ENCODE peak calls at places on chromosomes 2 and 18, in six cellular contexts. Z is Panc1, M is A549, L is GM23338, E is K562, H is HepG2. D is an unnamed sample.

GRCh38 chr2:27638023-27638637 is 9.3 kb downstream of the GPN1 start:
- DNase-seq in L (no peak), Z (no peak), E (no peak), M (no peak), H (no peak), D (no peak)

GRCh38 chr18:5890606-5891360 is 4.5 kb downstream of the TMEM200C start:
- DNase-seq in E (no peak), Z (no peak), H (peak), L (peak), M (peak), D (no peak)

GRCh38 chr2:36410681-36411080 is 55.1 kb downstream of the CRIM1 start:
- DNase-seq in E (no peak), L (no peak), H (no peak), Z (no peak), M (no peak), D (no peak)

GRCh38 chr2:226835420-226835795 is 446 bp upstream of the RHBDD1 start:
- DNase-seq in E (peak), M (no peak), L (peak), H (no peak), Z (peak), D (no peak)

GRCh38 chr2:173568054-173568453 is 213.4 kb downstream of the CDCA7 start:
- DNase-seq in L (peak), E (peak), M (peak), Z (no peak), H (peak), D (peak)

GRCh38 chr2:31080361-31080760 is 57.9 kb downstream of the GALNT14 start:
- DNase-seq in L (no peak), M (no peak), Z (no peak), E (no peak), H (no peak), D (no peak)

GRCh38 chr2:191635333-191636234 is 42.4 kb upstream of the NABP1 start:
- DNase-seq in M (no peak), L (no peak), E (no peak), Z (no peak), H (peak), D (no peak)

GRCh38 chr2:215950009-215950408 is 63.3 kb downstream of the MREG start:
- DNase-seq in Z (no peak), E (peak), M (peak), H (peak), L (peak), D (no peak)

GRCh38 chr2:233463586-233463985 is 103.0 kb downstream of the USP40 start:
- DNase-seq in Z (no peak), H (no peak), E (no peak), L (no peak), M (no peak), D (no peak)

GRCh38 chr18:38961880-38962279 is 1396.3 kb upstream of the CELF4 start:
- DNase-seq in L (peak), Z (no peak), M (no peak), H (no peak), E (no peak), D (no peak)

GRCh38 chr2:1993711-1994682 is 249.7 kb upstream of the PXDN start:
- DNase-seq in H (no peak), L (no peak), Z (no peak), E (no peak), M (no peak), D (no peak)

GRCh38 chr2:191231995-191232394 is 13.2 kb upstream of the MYO1B start:
- DNase-seq in M (no peak), E (no peak), Z (no peak), H (no peak), L (peak), D (no peak)

GRCh38 chr2:62426005-62426912 is 79.7 kb downstream of the TMEM17 start:
- DNase-seq in M (no peak), L (no peak), H (no peak), Z (no peak), E (no peak), D (no peak)

GRCh38 chr2:168244318-168244717 is 3.1 kb downstream of the STK39 start:
- DNase-seq in L (no peak), Z (no peak), E (no peak), M (no peak), H (peak), D (no peak)

GRCh38 chr2:65313126-65313953 is 85.7 kb downstream of the ACTR2 start:
- DNase-seq in M (no peak), Z (no peak), H (no peak), E (no peak), L (no peak), D (no peak)

GRCh38 chr2:65313954-65314256 is 86.3 kb downstream of the ACTR2 start:
- DNase-seq in L (no peak), E (no peak), M (no peak), Z (no peak), H (no peak), D (no peak)

GRCh38 chr2:65316072-65316471 is 88.4 kb downstream of the ACTR2 start:
- DNase-seq in L (no peak), E (no peak), Z (no peak), H (no peak), M (no peak), D (no peak)

GRCh38 chr2:65317841-65318240 is 90.2 kb downstream of the ACTR2 start:
- DNase-seq in Z (no peak), H (no peak), E (no peak), M (no peak), L (no peak), D (no peak)

GRCh38 chr2:65315042-65315441 is 87.4 kb downstream of the ACTR2 start:
- DNase-seq in H (no peak), M (no peak), L (no peak), Z (no peak), E (no peak), D (no peak)
- H3K27ac ChIP-seq in H (no peak), M (no peak), L (no peak), Z (no peak), E (no peak), D (no peak)

GRCh38 chr2:151947524-151948165 is 119.4 kb upstream of the ARL5A start:
- DNase-seq in Z (no peak), M (no peak), E (no peak), H (no peak), L (no peak), D (no peak)
- TF ChIP-seq REST in Z (no peak), M (no peak), E (no peak), H (no peak), L (no peak), D (no peak)

GRCh38 chr2:65387017-65387416 is 45.4 kb downstream of the SPRED2 start:
- DNase-seq in L (no peak), Z (no peak), H (no peak), M (no peak), E (no peak), D (no peak)
- TF ChIP-seq CTCF in L (no peak), Z (no peak), H (peak), M (no peak), E (peak), D (no peak)

GRCh38 chr2:205696541-205697441 is 14.5 kb downstream of the NRP2 start:
- DNase-seq in L (peak), Z (no peak), H (peak), M (peak), E (no peak), D (no peak)
- H3K27ac ChIP-seq in L (no peak), Z (no peak), H (no peak), M (peak), E (no peak), D (no peak)

GRCh38 chr2:237056271-237056875 is 29.3 kb upstream of the COPS8 start:
- DNase-seq in Z (no peak), M (no peak), H (no peak), E (no peak), L (no peak), D (no peak)
- TF ChIP-seq REST in Z (no peak), M (no peak), H (no peak), E (no peak), L (no peak), D (no peak)

DNA sequence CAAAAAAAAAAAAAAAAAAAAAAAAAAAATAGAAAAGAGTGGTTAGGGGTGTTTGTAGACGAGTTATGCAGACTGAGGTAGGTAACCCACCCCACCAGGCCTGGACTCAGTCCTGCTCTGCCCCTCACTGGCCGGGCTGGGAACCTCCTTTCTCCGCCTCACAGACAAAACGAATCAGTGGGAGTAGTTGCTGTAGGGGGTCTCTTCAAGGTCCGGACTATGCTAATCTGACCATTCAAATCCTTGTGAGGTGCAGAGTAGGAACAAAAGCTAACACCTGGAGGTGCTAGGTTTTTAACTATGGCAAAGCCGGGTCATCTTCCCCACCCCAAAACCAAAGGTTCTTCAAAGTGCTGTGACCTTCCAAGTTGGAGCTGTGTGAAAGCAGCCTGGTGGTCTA is 223.7 kb downstream of the SLC4A3 start:
- DNase-seq in L (peak), Z (no peak), H (no peak), M (no peak), E (no peak), D (no peak)
- TF ChIP-seq CTCF in L (peak), Z (no peak), H (no peak), M (no peak), E (no peak), D (no peak)

GRCh38 chr18:10210077-10210476 is 244.4 kb upstream of the APCDD1 start:
- DNase-seq in Z (no peak), H (no peak), L (no peak), E (no peak), M (no peak), D (no peak)
- H3K27ac ChIP-seq in Z (no peak), H (no peak), L (no peak), E (no peak), M (no peak), D (no peak)